ENCODE peak calls at places on chromosomes 12 and 14, in six cellular contexts. M is effector memory CD4-positive, alpha-beta T cell; L is choroid plexus epithelial cell; U is IMR-90; R is fibroblast of villous mesenchyme; V is sigmoid colon. E is an unnamed sample.

GRCh38 chr12:54262403-54262925 is 17.5 kb downstream of the CBX5 start:
- DNase-seq in M (no peak), V (no peak), L (peak), U (peak), R (peak), E (no peak)

GRCh38 chr14:30569903-30570226 is 10.9 kb downstream of the G2E3 start:
- DNase-seq in L (no peak), R (no peak), M (no peak), U (no peak), V (no peak), E (no peak)

GRCh38 chr12:3313066-3313465 is 177.9 kb upstream of the PRMT8 start:
- DNase-seq in L (peak), M (no peak), R (peak), V (no peak), U (peak), E (no peak)

GRCh38 chr14:81193924-81194633 is 26.7 kb downstream of the GTF2A1 start:
- DNase-seq in R (no peak), U (no peak), L (peak), V (no peak), M (no peak), E (no peak)

GRCh38 chr12:19597304-19598066 is 158.2 kb downstream of the AEBP2 start:
- DNase-seq in V (no peak), U (no peak), M (no peak), L (no peak), R (no peak), E (no peak)

GRCh38 chr14:44316647-44317432 is 190.2 kb downstream of the FSCB start:
- DNase-seq in V (no peak), R (peak), U (peak), L (peak), M (no peak), E (no peak)

GRCh38 chr14:80425686-80426085 is 214.4 kb upstream of the DIO2 start:
- DNase-seq in V (no peak), U (peak), R (peak), L (peak), M (no peak), E (no peak)

GRCh38 chr14:90275820-90276219 is 19.5 kb downstream of the PSMC1 start:
- DNase-seq in M (no peak), V (no peak), U (no peak), L (peak), R (peak), E (no peak)

GRCh38 chr12:49058366-49059062 is 2.1 kb downstream of the KMT2D start:
- DNase-seq in U (no peak), L (no peak), R (no peak), V (no peak), M (no peak), E (no peak)

GRCh38 chr14:98466807-98467206 is 805.2 kb downstream of the BCL11B start:
- DNase-seq in U (no peak), M (no peak), R (no peak), V (no peak), L (no peak), E (no peak)

DNA sequence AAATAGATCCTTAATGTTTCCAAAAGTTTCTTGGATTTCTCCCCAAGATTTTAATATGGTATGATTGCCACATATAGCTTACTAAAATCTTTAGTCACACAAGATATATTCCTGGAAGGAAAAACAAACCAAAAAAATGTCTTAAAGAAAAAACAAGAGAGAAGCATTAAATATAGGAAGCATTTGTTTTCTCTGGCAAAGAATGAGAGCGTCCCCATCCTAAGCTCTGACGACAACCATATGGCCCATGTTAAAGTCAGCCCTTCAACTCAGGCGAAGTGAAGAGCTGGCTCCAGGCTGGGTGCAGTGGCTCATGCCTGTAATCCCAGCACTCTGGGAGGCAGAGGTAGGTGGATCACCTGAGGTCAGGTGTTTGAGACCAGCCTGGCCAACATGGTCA is 35.6 kb downstream of the GCH1 start:
- DNase-seq in R (no peak), U (peak), M (no peak), V (no peak), L (peak), E (no peak)
- H3K4me3 ChIP-seq in R (no peak), U (no peak), M (no peak), V (no peak), L (no peak), E (no peak)

GRCh38 chr14:51430600-51430999 is 190.6 kb downstream of the TMX1 start:
- DNase-seq in U (no peak), L (peak), M (no peak), V (no peak), R (peak), E (no peak)
- H3K4me3 ChIP-seq in U (no peak), L (no peak), M (no peak), V (no peak), R (no peak), E (no peak)

GRCh38 chr14:22515961-22516360 is 73.1 kb downstream of the DAD1 start:
- DNase-seq in R (no peak), L (no peak), U (no peak), V (no peak), M (no peak), E (no peak)
- H3K4me3 ChIP-seq in R (no peak), L (no peak), U (no peak), V (no peak), M (peak), E (peak)

GRCh38 chr12:9112076-9112853 is 3.5 kb downstream of the A2M start:
- DNase-seq in M (no peak), U (no peak), R (no peak), V (no peak), L (no peak), E (no peak)

GRCh38 chr12:9115731-9116689 is at the start of gene A2M:
- DNase-seq in R (peak), U (no peak), L (peak), V (no peak), M (no peak), E (no peak)

GRCh38 chr12:9113296-9113986 is 2.3 kb downstream of the A2M start:
- DNase-seq in L (no peak), V (no peak), U (no peak), R (no peak), M (no peak), E (no peak)

GRCh38 chr12:9113987-9114309 is 1.8 kb downstream of the A2M start:
- DNase-seq in V (no peak), L (no peak), U (no peak), R (no peak), M (no peak), E (no peak)

DNA sequence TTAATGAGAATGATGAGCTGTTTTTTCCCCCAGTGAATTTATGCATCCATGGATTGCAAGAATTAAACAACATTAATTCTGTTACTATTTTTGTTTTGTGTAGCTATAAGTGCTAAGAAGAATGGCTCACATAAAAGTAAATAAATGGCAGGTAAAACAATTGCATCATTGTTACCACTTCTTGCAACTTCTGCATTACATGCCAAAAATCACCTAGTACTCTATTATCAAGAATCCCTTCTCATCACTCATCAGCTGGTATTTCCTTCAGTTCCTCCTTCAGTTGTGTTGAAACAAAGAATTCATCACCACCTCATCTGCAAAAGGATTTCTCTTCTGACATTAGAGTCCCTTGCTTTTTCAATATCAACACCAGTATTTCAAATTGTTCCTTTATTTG is 773 bp downstream of the A2M start:
- DNase-seq in R (no peak), U (no peak), M (no peak), L (no peak), V (no peak), E (no peak)
- H3K4me3 ChIP-seq in R (peak), U (peak), M (no peak), L (no peak), V (peak), E (no peak)

GRCh38 chr12:30752255-30752654 is 2.5 kb downstream of the CAPRIN2 start:
- DNase-seq in L (no peak), U (no peak), R (no peak), V (no peak), M (no peak), E (no peak)
- H3K4me3 ChIP-seq in L (no peak), U (no peak), R (no peak), V (no peak), M (no peak), E (no peak)

DNA sequence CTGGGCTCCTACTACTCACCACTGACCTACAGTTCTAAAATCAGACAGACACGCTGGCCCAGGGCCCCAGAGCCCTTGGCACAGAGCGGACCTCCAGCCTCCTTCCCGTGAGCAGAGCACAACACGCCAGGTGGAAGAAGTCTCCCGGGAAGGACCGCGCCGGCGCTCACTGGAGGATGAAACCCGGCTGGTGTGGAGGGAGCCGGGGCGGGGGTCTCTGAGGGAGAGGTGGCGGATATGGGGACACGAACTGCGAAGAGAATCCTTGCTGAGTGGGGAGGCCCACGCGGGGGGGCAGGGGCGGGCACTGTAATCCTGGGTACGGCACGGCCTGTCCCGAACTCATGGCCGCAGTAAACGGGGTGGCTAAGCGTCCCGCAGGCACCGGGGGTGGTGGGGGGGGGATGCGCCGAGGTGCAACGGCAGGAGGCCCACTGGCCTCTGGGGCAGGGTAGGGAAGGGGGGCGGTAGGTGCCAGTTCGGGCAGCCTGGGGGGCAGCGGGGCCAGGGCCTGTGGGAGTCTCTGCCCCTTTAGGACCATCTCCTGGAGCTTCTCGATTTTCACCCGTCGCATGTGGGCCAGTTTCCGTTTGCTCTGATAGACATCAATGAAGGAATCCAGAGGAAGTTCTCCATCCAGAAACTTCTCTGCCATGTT is 28.8 kb downstream of the VPS37B start:
- DNase-seq in M (no peak), U (no peak), L (no peak), R (no peak), V (peak), E (no peak)
- H3K4me3 ChIP-seq in M (no peak), U (no peak), L (no peak), R (no peak), V (no peak), E (no peak)

GRCh38 chr14:49982522-49982951 is 89.7 kb downstream of the ARF6 start:
- DNase-seq in R (peak), V (no peak), L (peak), U (peak), M (peak), E (peak)
- H3K4me3 ChIP-seq in R (peak), V (no peak), L (peak), U (peak), M (peak), E (no peak)